ENCODE peak calls at places on chromosomes 12 and 14, in nine cellular contexts. B is mammary epithelial cell, A is psoas muscle, S is endodermal cell, Z is tibial artery, V is left ventricle myocardium inferior, N is fibroblast of the aortic adventitia, K is prostate gland, R is upper lobe of right lung. J is an unnamed sample.
A peak's percentile ranks its signal among the peaks of the same experiment; 100 is the strongest.

GRCh38 chr12:21771311-21771710 is 3.2 kb downstream of the KCNJ8 start:
- DNase-seq in B (no peak), A (no peak), S (no peak), Z (no peak), V (no peak), N (peak; percentile 82), K (no peak), R (no peak), J (no peak)

GRCh38 chr14:94113073-94113472 is 2.5 kb downstream of the IFI27 start:
- DNase-seq in B (no peak), A (no peak), S (peak; percentile 12), Z (no peak), V (no peak), N (no peak), K (no peak), R (no peak), J (no peak)

GRCh38 chr12:78095623-78096022 is 264.9 kb downstream of the NAV3 start:
- DNase-seq in B (peak; percentile 78), A (no peak), S (no peak), Z (no peak), V (no peak), N (peak; percentile 41), K (no peak), R (no peak), J (no peak)

GRCh38 chr12:128810182-128811127 is 13.3 kb downstream of the SLC15A4 start:
- DNase-seq in B (no peak), A (peak; percentile 79), S (no peak), Z (peak; percentile 75), V (peak; percentile 71), N (peak; percentile 36), K (no peak), R (no peak), J (no peak)

GRCh38 chr14:50823763-50824636 is 7.0 kb downstream of the NIN start:
- DNase-seq in B (no peak), A (no peak), S (no peak), Z (no peak), V (no peak), N (no peak), K (no peak), R (no peak), J (no peak)

GRCh38 chr12:52230364-52231281 is 2.4 kb upstream of the KRT7 start:
- DNase-seq in B (peak; percentile 75), A (no peak), S (no peak), Z (no peak), V (peak; percentile 42), N (peak; percentile 90), K (no peak), R (peak; percentile 84), J (peak; percentile 83)

GRCh38 chr12:91778938-91779400 is 366.7 kb downstream of the BTG1 start:
- DNase-seq in B (peak; percentile 99), A (peak; percentile 7), S (no peak), Z (peak; percentile 28), V (no peak), N (peak; percentile 82), K (peak; percentile 5), R (no peak), J (peak; percentile 96)

GRCh38 chr12:1932264-1932777 is 13.9 kb upstream of the CACNA2D4 start:
- DNase-seq in B (no peak), A (no peak), S (peak; percentile 40), Z (no peak), V (peak; percentile 75), N (peak; percentile 75), K (peak; percentile 34), R (peak; percentile 68), J (no peak)

GRCh38 chr12:106000376-106001104 is 138.2 kb downstream of the NUAK1 start:
- DNase-seq in B (no peak), A (no peak), S (no peak), Z (no peak), V (no peak), N (no peak), K (no peak), R (no peak), J (no peak)
- H3K4me3 ChIP-seq in B (no peak overlapping the region), A (no peak overlapping the region), S (no peak overlapping the region), Z (no peak overlapping the region), V (no peak overlapping the region), N (no peak overlapping the region), K (no peak overlapping the region), R (no peak overlapping the region), J (no peak overlapping the region)

GRCh38 chr14:26538176-26538575 is 59.7 kb downstream of the NOVA1 start:
- DNase-seq in B (no peak), A (no peak), S (no peak), Z (no peak), V (no peak), N (no peak), K (no peak), R (no peak), J (no peak)
- TF ChIP-seq CTCF in B (no peak), A (no peak), S (no peak), Z (no peak), V (no peak), N (no peak), K (no peak), R (no peak), J (no peak)

GRCh38 chr12:6278439-6279255 is 31.8 kb upstream of the PLEKHG6 start:
- DNase-seq in B (peak; percentile 93), A (peak; percentile 88), S (peak; percentile 98), Z (peak; percentile 78), V (peak; percentile 83), N (peak; percentile 76), K (peak; percentile 84), R (peak; percentile 96), J (peak; percentile 48)
- H3K4me3 ChIP-seq in B (peak overlapping the region; percentile 38), A (peak overlapping the region; percentile 71), S (peak overlapping the region; percentile 69), Z (peak overlapping the region; percentile 49), V (peak overlapping the region; percentile 69), N (peak overlapping the region; percentile 56), K (peak overlapping the region; percentile 59), R (peak overlapping the region; percentile 60), J (peak overlapping the region; percentile 43)

GRCh38 chr12:39368096-39368495 is 74.8 kb downstream of the KIF21A start:
- DNase-seq in B (no peak), A (no peak), S (no peak), Z (no peak), V (no peak), N (no peak), K (no peak), R (no peak), J (no peak)

GRCh38 chr12:39367494-39367893 is 75.4 kb downstream of the KIF21A start:
- DNase-seq in B (no peak), A (no peak), S (no peak), Z (no peak), V (no peak), N (no peak), K (no peak), R (no peak), J (no peak)

GRCh38 chr12:39364196-39364595 is 78.7 kb downstream of the KIF21A start:
- DNase-seq in B (peak; percentile 23), A (no peak), S (no peak), Z (no peak), V (no peak), N (no peak), K (no peak), R (no peak), J (no peak)

GRCh38 chr12:39368891-39369290 is 74.0 kb downstream of the KIF21A start:
- DNase-seq in B (no peak), A (no peak), S (no peak), Z (no peak), V (no peak), N (no peak), K (no peak), R (no peak), J (no peak)

GRCh38 chr12:39365364-39366001 is 77.4 kb downstream of the KIF21A start:
- DNase-seq in B (no peak), A (no peak), S (no peak), Z (no peak), V (no peak), N (peak; percentile 39), K (no peak), R (no peak), J (no peak)
- TF ChIP-seq CTCF in B (no peak), A (peak; percentile 14), S (peak; percentile 21), Z (no peak), V (peak; percentile 37), N (peak; percentile 27), K (no peak), R (no peak), J (no peak)

DNA sequence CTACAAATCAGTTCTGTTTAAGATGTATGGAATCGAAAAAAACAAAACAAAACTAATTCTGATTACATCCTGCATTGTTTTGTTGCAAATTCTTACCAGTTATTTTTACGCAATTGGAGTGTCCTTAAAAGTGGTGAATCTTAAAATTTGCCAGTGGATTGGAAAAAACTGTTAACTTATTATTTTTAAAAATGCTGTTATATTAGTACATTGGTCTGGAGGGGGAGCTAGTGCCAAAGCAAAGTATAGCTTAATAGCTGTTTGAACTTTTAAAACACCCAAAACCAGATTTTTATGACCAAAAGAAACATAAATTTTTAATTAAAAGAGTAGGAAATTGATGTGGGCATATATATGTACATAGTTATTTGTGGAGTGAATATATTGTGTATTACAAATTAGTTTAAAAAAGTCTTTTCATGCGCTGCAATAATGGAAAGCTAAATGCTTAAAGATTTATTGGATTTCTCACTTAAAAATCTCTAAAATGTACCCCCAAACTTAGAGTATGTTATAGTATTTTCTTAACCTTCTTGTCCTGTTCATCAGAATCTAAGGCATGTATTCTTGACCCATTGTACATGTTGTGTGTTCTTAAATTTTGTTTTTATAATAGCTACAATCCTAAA is 2.5 kb downstream of the FUT8 start:
- DNase-seq in B (no peak), A (no peak), S (no peak), Z (no peak), V (no peak), N (peak; percentile 76), K (no peak), R (no peak), J (peak; percentile 11)
- H3K4me3 ChIP-seq in B (no peak overlapping the region), A (no peak overlapping the region), S (peak overlapping the region; percentile 98), Z (no peak overlapping the region), V (no peak overlapping the region), N (peak overlapping the region; percentile 75), K (no peak overlapping the region), R (no peak overlapping the region), J (peak overlapping the region; percentile 81)

J was measured in brain microvascular endothelial cell.